ENCODE peak calls at places on chromosomes 6 and 20, in four cellular contexts. One of them, this sample, is unnamed.

GRCh38 chr6:16982827-16983226 is 119.0 kb upstream of the STMND1 start:
- DNase-seq in breast epithelium: no peak
- DNase-seq in neural crest cell: no peak
- DNase-seq in upper lobe of right lung: no peak
- DNase-seq in this sample: no peak

GRCh38 chr20:1946762-1947534 is 46.9 kb downstream of the PDYN start:
- DNase-seq in neural crest cell: peak
- DNase-seq in upper lobe of right lung: no peak
- DNase-seq in breast epithelium: peak
- DNase-seq in this sample: no peak

GRCh38 chr20:49437057-49437456 is 45.4 kb downstream of the KCNB1 start:
- DNase-seq in upper lobe of right lung: no peak
- DNase-seq in neural crest cell: no peak
- DNase-seq in breast epithelium: no peak
- DNase-seq in this sample: no peak

GRCh38 chr6:131053546-131054240 is 9.4 kb downstream of the EPB41L2 start:
- DNase-seq in neural crest cell: no peak
- DNase-seq in breast epithelium: no peak
- DNase-seq in upper lobe of right lung: no peak
- DNase-seq in this sample: no peak

GRCh38 chr6:8578006-8578405 is 142.7 kb upstream of the SLC35B3 start:
- DNase-seq in upper lobe of right lung: no peak
- DNase-seq in breast epithelium: no peak
- DNase-seq in neural crest cell: no peak
- DNase-seq in this sample: no peak

GRCh38 chr6:5403619-5404018 is 142.3 kb downstream of the FARS2 start:
- DNase-seq in upper lobe of right lung: no peak
- DNase-seq in neural crest cell: no peak
- DNase-seq in breast epithelium: no peak
- DNase-seq in this sample: no peak

GRCh38 chr6:152720964-152721363 is 23.3 kb downstream of the MYCT1 start:
- DNase-seq in neural crest cell: no peak
- DNase-seq in upper lobe of right lung: no peak
- DNase-seq in breast epithelium: no peak
- DNase-seq in this sample: no peak

GRCh38 chr6:19037607-19038006 is 650.5 kb downstream of the RNF144B start:
- DNase-seq in neural crest cell: no peak
- DNase-seq in upper lobe of right lung: no peak
- DNase-seq in breast epithelium: no peak
- DNase-seq in this sample: no peak

GRCh38 chr6:10658910-10659696 is 35.3 kb downstream of the C6orf52 start:
- DNase-seq in neural crest cell: no peak
- DNase-seq in upper lobe of right lung: no peak
- DNase-seq in breast epithelium: no peak
- DNase-seq in this sample: no peak

GRCh38 chr6:71906813-71907212 is 20.5 kb downstream of the RIMS1 start:
- DNase-seq in breast epithelium: no peak
- DNase-seq in upper lobe of right lung: no peak
- DNase-seq in neural crest cell: no peak
- DNase-seq in this sample: no peak

GRCh38 chr6:139472341-139473038 is 98.0 kb upstream of the CITED2 start:
- DNase-seq in upper lobe of right lung: no peak
- DNase-seq in breast epithelium: no peak
- DNase-seq in neural crest cell: no peak
- DNase-seq in this sample: no peak

GRCh38 chr20:47934761-47935160 is 149.5 kb upstream of the SULF2 start:
- DNase-seq in neural crest cell: no peak
- DNase-seq in upper lobe of right lung: no peak
- DNase-seq in breast epithelium: no peak
- DNase-seq in this sample: no peak

GRCh38 chr6:87093651-87094050 is 1.3 kb downstream of the CGA start:
- DNase-seq in upper lobe of right lung: no peak
- DNase-seq in breast epithelium: no peak
- DNase-seq in neural crest cell: no peak
- DNase-seq in this sample: no peak

GRCh38 chr6:26017567-26017966 is 55.0 kb downstream of the TRIM38 start:
- DNase-seq in breast epithelium: peak
- DNase-seq in upper lobe of right lung: peak
- DNase-seq in neural crest cell: no peak
- DNase-seq in this sample: no peak

GRCh38 chr6:108968746-108969316 is 120.6 kb downstream of the ARMC2 start:
- DNase-seq in upper lobe of right lung: no peak
- DNase-seq in breast epithelium: no peak
- DNase-seq in neural crest cell: no peak
- DNase-seq in this sample: no peak

GRCh38 chr6:155078331-155078745 is 83.2 kb downstream of the TIAM2 start:
- DNase-seq in neural crest cell: no peak
- DNase-seq in breast epithelium: no peak
- DNase-seq in upper lobe of right lung: no peak
- DNase-seq in this sample: no peak

GRCh38 chr20:63183422-63184146 is 32.3 kb downstream of the YTHDF1 start:
- DNase-seq in upper lobe of right lung: no peak
- DNase-seq in neural crest cell: peak
- DNase-seq in breast epithelium: no peak
- DNase-seq in this sample: no peak

GRCh38 chr6:144415014-144415413 is 129.9 kb downstream of the UTRN start:
- DNase-seq in neural crest cell: no peak
- DNase-seq in breast epithelium: no peak
- DNase-seq in upper lobe of right lung: no peak
- DNase-seq in this sample: no peak

GRCh38 chr20:14963262-14963663 is 625.9 kb upstream of the FLRT3 start:
- DNase-seq in neural crest cell: no peak
- DNase-seq in breast epithelium: no peak
- DNase-seq in upper lobe of right lung: no peak
- DNase-seq in this sample: no peak

GRCh38 chr6:63816979-63817436 is 181.4 kb downstream of the PHF3 start:
- DNase-seq in breast epithelium: no peak
- DNase-seq in neural crest cell: no peak
- DNase-seq in upper lobe of right lung: no peak
- DNase-seq in this sample: no peak

GRCh38 chr6:8174571-8174970 is 72.2 kb upstream of the EEF1E1 start:
- DNase-seq in neural crest cell: no peak
- DNase-seq in breast epithelium: no peak
- DNase-seq in upper lobe of right lung: no peak
- DNase-seq in this sample: no peak

GRCh38 chr6:13992417-13993055 is 67.8 kb downstream of the RNF182 start:
- DNase-seq in neural crest cell: no peak
- DNase-seq in breast epithelium: no peak
- DNase-seq in upper lobe of right lung: no peak
- DNase-seq in this sample: no peak

DNA sequence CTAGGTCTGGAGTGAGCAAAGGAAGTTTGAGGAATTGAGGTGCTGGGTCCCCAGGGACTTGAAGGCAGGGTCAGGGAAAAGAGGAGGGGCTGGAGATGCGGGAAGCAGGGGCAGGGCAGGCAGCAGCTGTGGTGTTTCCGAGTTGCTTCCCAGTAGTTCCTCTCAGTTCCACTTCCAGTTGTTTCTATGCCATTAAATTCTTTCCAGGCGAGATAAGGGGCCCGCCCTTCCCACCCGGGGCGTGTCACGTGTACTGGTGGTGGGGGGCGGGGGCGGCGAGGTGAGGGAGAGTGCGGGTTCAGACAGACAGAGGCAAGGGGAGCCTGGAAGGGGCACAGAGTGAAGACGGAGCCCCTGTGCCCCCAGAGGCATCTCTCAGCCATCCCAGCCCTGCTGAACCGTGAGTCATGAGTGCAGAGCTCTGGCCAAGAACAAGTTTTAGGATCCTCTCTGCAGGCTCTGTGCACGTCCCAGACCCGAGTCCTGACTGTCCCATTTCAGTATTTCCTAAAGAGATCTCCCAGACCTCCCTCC is 977 bp downstream of the TNXB start:
- DNase-seq in breast epithelium: peak
- DNase-seq in neural crest cell: no peak
- DNase-seq in upper lobe of right lung: no peak
- DNase-seq in this sample: no peak
- TF ChIP-seq CTCF in breast epithelium: no peak
- TF ChIP-seq CTCF in neural crest cell: no peak
- TF ChIP-seq CTCF in upper lobe of right lung: no peak
- TF ChIP-seq CTCF in this sample: no peak

GRCh38 chr6:129444683-129445082 is 265.3 kb downstream of the ARHGAP18 start:
- DNase-seq in neural crest cell: no peak
- DNase-seq in upper lobe of right lung: no peak
- DNase-seq in breast epithelium: no peak
- DNase-seq in this sample: no peak

GRCh38 chr6:129446272-129446851 is 263.6 kb downstream of the ARHGAP18 start:
- DNase-seq in breast epithelium: no peak
- DNase-seq in upper lobe of right lung: no peak
- DNase-seq in neural crest cell: no peak
- DNase-seq in this sample: no peak

DNA sequence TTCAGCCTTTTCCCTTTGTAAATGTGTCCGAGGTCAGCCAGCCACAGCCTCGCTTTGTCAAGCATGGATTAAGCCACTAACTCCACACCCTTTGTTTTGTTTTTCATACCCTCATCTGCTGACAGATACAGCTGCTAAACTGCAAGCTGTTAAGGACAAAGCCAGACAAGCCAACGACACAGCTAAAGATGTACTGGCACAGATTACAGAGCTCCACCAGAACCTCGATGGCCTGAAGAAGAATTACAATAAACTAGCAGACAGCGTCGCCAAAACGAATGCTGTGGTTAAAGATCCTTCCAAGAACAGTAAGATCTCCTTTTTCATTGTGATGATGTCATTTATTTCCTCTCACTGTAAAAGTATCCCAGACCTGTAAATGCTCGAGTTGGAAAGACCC is 269.3 kb downstream of the ARHGAP18 start:
- DNase-seq in upper lobe of right lung: no peak
- DNase-seq in breast epithelium: no peak
- DNase-seq in neural crest cell: no peak
- DNase-seq in this sample: no peak
- TF ChIP-seq CTCF in upper lobe of right lung: no peak
- TF ChIP-seq CTCF in breast epithelium: no peak
- TF ChIP-seq CTCF in neural crest cell: no peak
- TF ChIP-seq CTCF in this sample: no peak

DNA sequence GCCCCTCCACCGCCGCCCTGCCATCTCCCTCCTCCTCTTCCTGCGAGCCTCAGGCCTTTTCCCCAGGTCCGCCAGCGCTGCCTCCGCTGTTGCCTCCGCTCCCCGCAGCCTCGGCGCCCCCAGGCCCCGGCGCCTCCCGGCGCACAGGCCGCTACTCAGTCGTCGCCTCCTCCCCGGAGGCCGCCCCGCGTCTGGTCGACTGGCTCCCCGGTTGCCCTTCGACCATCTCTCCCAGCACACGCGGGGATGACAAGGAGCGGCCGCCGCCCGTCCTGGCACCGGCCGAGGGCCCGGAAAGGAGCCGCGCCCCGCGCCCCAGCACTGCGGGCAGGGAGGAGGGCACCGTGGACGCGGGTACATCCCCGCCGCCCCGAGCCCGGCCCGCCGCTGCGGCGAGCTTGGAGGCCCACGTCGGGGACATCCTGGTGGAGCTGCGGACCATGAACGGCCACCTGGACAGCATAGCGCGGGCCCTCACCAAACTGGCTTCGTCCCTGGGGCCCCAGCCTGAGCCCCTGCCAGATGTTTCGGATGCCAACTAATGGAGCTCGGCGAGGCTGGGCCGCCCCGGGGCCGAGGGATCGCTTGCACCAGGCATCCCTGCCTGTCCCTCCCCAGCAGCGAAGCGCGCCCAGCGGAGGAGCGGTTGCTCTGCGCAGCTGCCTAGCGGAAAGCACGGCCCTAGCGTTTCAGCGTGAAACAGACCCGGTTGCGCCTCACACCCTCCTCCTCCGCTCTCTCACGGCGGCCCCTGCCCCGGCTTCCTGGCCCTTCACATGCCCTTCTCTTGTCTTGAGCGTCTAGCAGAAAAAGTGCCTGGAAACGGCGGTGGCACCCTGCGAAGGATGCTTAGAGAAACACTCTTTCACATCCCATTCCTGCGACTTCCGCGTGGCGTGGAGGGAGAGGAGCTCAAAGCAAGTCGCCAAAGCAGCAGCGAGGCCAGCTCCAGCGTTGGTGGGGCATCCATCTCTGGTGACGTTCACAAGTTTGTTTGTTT is 285.7 kb upstream of the SUPT3H start:
- DNase-seq in breast epithelium: no peak
- DNase-seq in upper lobe of right lung: no peak
- DNase-seq in neural crest cell: peak
- DNase-seq in this sample: peak
- TF ChIP-seq CTCF in breast epithelium: no peak
- TF ChIP-seq CTCF in upper lobe of right lung: no peak
- TF ChIP-seq CTCF in neural crest cell: peak
- TF ChIP-seq CTCF in this sample: peak

DNA sequence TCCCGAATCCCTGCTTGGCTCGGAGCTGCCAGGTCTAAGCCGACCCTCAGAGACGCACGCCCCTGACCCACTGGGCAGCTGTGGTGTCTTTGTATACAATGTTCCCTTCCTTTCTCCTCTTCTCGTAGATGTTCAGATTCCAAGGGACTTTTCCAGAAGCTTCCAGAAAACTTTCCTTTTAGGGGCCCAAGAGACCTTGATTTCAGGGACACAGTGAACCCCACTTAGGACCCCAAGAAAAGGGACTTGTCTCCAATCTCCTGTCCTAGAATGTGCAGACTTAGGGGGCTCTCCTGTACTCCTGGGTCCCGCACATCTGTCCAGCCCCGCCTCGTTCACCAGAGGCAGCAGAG is 103.5 kb downstream of the EDN3 start:
- DNase-seq in upper lobe of right lung: no peak
- DNase-seq in breast epithelium: no peak
- DNase-seq in neural crest cell: no peak
- DNase-seq in this sample: no peak
- TF ChIP-seq CTCF in upper lobe of right lung: no peak
- TF ChIP-seq CTCF in breast epithelium: no peak
- TF ChIP-seq CTCF in neural crest cell: no peak
- TF ChIP-seq CTCF in this sample: no peak

DNA sequence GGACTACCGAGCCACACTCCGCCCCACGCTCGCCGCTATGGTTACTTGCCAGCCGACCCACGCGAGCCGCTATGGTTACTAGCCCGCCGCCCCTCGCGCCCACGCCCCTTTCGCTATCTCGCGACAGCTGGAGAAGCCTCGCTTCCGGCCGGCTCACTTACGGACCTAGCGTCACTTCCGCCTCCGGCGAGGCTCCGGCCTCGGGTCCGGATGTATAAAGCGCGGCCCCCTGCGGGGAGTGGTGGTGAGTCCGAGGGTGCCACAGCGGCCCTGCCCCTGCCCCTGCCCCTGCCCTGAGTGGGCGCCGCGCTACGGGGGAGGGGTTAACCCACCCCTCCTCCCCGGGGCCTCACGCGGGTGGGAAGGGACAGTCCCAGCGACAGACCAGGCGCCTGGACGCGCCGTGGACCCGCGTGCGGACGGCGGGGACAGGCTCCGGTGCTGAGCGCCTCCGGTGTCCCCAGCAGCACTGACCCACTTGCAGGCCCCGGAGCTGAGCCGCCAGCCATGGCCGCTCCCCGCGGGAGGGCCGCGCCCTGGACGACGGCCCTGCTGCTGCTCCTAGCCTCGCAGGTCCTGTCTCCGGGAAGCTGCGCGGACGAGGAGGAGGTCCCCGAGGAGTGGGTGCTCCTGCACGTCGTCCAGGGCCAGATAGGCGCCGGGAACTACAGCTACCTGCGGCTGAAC is at the start of the genes C6orf120 and WDR27:
- DNase-seq in upper lobe of right lung: peak
- DNase-seq in breast epithelium: peak
- DNase-seq in neural crest cell: peak
- DNase-seq in this sample: peak
- TF ChIP-seq CTCF in upper lobe of right lung: no peak
- TF ChIP-seq CTCF in breast epithelium: no peak
- TF ChIP-seq CTCF in neural crest cell: no peak
- TF ChIP-seq CTCF in this sample: no peak

This sample was measured in type B pancreatic cell.